ENCODE peak calls at places on chromosome 15, in eight cellular contexts. P is A549, A is heart left ventricle, G is testis, O is fibroblast of lung, H is foreskin fibroblast, Y is brain microvascular endothelial cell, L is choroid plexus epithelial cell. J is an unnamed sample.

GRCh38 chr15:33980159-33980558 is 11.9 kb downstream of the CHRM5 start:
- DNase-seq in P (no peak), A (no peak), G (no peak), O (no peak), H (no peak), Y (no peak), L (no peak), J (no peak)

GRCh38 chr15:86178845-86179244 is 99.2 kb downstream of the AGBL1 start:
- DNase-seq in P (no peak), A (no peak), G (no peak), O (no peak), H (no peak), Y (no peak), L (no peak), J (peak; percentile 14)

GRCh38 chr15:36422631-36423030 is 156.8 kb upstream of the CDIN1 start:
- DNase-seq in P (no peak), A (no peak), G (no peak), O (peak; percentile 5), H (no peak), Y (no peak), L (no peak), J (no peak)

GRCh38 chr15:56732135-56732880 is 1.0 kb downstream of the ZNF280D start:
- DNase-seq in P (peak; percentile 46), A (no peak), G (peak; percentile 32), O (peak; percentile 29), H (peak; percentile 19), Y (peak; percentile 44), L (peak; percentile 80), J (peak; percentile 77)

GRCh38 chr15:52609593-52609992 is 40.8 kb upstream of the ARPP19 start:
- DNase-seq in P (no peak), A (no peak), G (no peak), O (no peak), H (no peak), Y (no peak), L (no peak), J (no peak)

GRCh38 chr15:85691350-85692240 is 103.1 kb downstream of the KLHL25 start:
- DNase-seq in P (no peak), A (no peak), G (no peak), O (no peak), H (no peak), Y (no peak), L (no peak), J (no peak)

GRCh38 chr15:99315636-99316035 is 64.4 kb downstream of the LRRC28 start:
- DNase-seq in P (no peak), A (no peak), G (no peak), O (no peak), H (no peak), Y (no peak), L (no peak), J (no peak)

GRCh38 chr15:31377030-31377429 is 50.4 kb downstream of the KLF13 start:
- DNase-seq in P (no peak), A (no peak), G (no peak), O (no peak), H (no peak), Y (no peak), L (no peak), J (no peak)

GRCh38 chr15:74626752-74627692 is 11.4 kb downstream of the CLK3 start:
- DNase-seq in P (no peak), A (no peak), G (no peak), O (no peak), H (no peak), Y (no peak), L (no peak), J (no peak)

GRCh38 chr15:74620636-74621545 is 5.3 kb downstream of the CLK3 start:
- DNase-seq in P (peak; percentile 80), A (peak; percentile 55), G (peak; percentile 89), O (peak; percentile 72), H (peak; percentile 54), Y (peak; percentile 70), L (peak; percentile 79), J (peak; percentile 71)

GRCh38 chr15:37035349-37035748 is 65.0 kb downstream of the MEIS2 start:
- DNase-seq in P (no peak), A (no peak), G (no peak), O (peak; percentile 47), H (peak; percentile 79), Y (no peak), L (no peak), J (no peak)

GRCh38 chr15:26891448-26891881 is 24.6 kb downstream of the GABRA5 start:
- DNase-seq in P (peak; percentile 48), A (peak; percentile 28), G (peak; percentile 85), O (peak; percentile 73), H (peak; percentile 53), Y (peak; percentile 49), L (peak; percentile 82), J (peak; percentile 74)

GRCh38 chr15:45138814-45139765 is 9.3 kb downstream of the DUOX1 start:
- DNase-seq in P (no peak), A (no peak), G (no peak), O (no peak), H (no peak), Y (no peak), L (no peak), J (no peak)

GRCh38 chr15:56985871-56986270 is 67.4 kb downstream of the TCF12 start:
- DNase-seq in P (no peak), A (no peak), G (no peak), O (no peak), H (no peak), Y (no peak), L (no peak), J (no peak)

GRCh38 chr15:48825075-48825474 is 14.2 kb upstream of the CEP152 start:
- DNase-seq in P (no peak), A (no peak), G (no peak), O (no peak), H (no peak), Y (no peak), L (no peak), J (no peak)

GRCh38 chr15:61175024-61175423 is 54.1 kb downstream of the RORA start:
- DNase-seq in P (no peak), A (no peak), G (no peak), O (peak; percentile 19), H (no peak), Y (no peak), L (no peak), J (no peak)

GRCh38 chr15:97984157-97984556 is 23.7 kb downstream of the ARRDC4 start:
- DNase-seq in P (no peak), A (no peak), G (no peak), O (no peak), H (no peak), Y (no peak), L (no peak), J (no peak)

DNA sequence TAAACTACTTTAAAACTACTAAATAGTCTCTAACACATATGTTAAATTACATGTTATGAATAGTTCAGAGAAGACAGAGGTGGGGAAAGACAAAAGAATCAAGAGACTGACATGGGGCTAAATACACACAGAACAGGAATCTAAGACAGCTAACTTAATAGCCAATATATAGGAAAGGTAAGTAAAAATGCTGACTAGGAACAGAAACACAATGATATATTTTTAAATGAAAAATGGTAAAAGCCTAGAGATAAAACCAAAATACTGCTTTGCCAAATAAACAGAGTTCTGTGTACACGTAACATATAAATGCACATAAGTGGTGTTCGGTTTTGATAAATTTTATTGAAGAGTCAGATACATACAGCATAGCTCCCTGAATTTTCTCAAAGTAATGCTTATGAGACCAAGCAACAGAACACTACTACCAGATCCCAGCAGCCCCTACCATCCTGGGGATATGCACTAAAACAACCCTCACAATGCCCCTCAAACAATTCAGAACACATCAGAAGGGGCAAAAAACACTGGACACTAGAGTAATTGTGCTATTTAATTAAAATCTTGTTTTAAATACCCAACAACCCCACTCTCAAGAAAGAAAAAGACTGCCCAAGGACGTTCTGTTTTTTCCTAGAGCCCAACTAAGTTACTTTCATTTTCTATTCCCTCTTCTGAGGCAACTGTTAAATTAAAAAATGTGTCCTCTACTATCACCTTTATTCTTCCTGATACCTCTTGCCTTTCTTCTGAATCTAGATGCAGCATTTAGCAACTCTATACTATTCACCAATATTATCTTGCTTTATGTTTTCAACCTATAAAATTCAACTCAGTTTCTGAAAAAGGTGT is 121.1 kb downstream of the ADAM10 start:
- DNase-seq in P (no peak), A (no peak), G (no peak), O (peak; percentile 24), H (no peak), Y (no peak), L (peak; percentile 37), J (no peak)
- H3K4me3 ChIP-seq in P (peak overlapping the region; percentile 22), A (peak overlapping the region; percentile 49), G (no peak overlapping the region), O (peak overlapping the region; percentile 46), H (peak overlapping the region; percentile 54), Y (peak overlapping the region; percentile 3), L (peak overlapping the region; percentile 40), J (peak overlapping the region; percentile 46)

GRCh38 chr15:89664951-89665350 is 9.7 kb upstream of the KIF7 start:
- DNase-seq in P (no peak), A (no peak), G (no peak), O (no peak), H (peak; percentile 7), Y (no peak), L (no peak), J (no peak)
- H3K4me3 ChIP-seq in P (peak overlapping the region; percentile 50), A (peak overlapping the region; percentile 65), G (peak overlapping the region; percentile 54), O (no peak overlapping the region), H (peak overlapping the region; percentile 36), Y (peak overlapping the region; percentile 52), L (no peak overlapping the region), J (no peak overlapping the region)

DNA sequence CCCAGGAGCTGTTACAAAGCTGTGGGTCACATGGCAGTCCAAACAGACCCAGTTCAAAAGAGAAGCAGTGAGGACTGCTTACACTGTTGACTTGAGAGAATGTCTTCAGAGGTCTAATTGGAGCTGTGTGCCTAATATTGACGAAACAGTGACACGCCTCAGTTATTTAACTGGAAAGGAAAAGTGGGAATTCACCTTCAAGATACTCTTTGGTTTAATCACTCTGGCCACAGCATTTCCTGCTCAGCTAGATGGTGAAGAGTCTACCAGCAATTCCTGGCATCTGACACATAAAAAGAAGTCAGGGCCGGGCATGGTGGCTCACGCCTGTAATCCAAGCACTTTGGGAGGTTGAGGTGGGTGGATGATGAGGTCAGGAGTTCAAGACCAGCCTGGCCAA is 326.4 kb downstream of the SV2B start:
- DNase-seq in P (no peak), A (no peak), G (no peak), O (no peak), H (no peak), Y (no peak), L (no peak), J (no peak)
- H3K4me3 ChIP-seq in P (no peak overlapping the region), A (no peak overlapping the region), G (no peak overlapping the region), O (no peak overlapping the region), H (no peak overlapping the region), Y (no peak overlapping the region), L (no peak overlapping the region), J (no peak overlapping the region)

GRCh38 chr15:40684381-40684780 is 10.6 kb upstream of the RAD51 start:
- DNase-seq in P (no peak), A (no peak), G (no peak), O (no peak), H (no peak), Y (no peak), L (no peak), J (no peak)

GRCh38 chr15:40685376-40685775 is 9.6 kb upstream of the RAD51 start:
- DNase-seq in P (no peak), A (no peak), G (no peak), O (no peak), H (no peak), Y (no peak), L (no peak), J (no peak)

DNA sequence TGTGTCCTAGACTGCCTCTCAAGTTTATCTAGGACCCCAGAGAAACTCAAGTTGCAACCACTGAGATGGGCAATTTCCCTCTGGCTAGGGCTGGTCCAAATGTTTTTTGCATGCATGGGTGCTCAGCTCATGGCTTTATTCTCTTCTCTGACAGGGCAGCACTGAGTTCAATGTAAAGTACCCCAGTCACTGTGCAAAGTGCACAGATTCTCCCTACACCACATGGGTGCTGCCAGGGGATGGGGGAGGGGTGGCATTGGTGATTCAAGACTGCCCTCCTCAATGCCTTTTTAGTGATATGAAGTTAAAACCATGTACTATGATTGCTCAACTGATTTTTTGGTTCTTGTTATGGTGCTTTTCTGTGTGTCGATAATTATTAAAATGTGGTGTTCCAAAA is 14.8 kb upstream of the RAD51 start:
- DNase-seq in P (no peak), A (no peak), G (no peak), O (no peak), H (no peak), Y (no peak), L (no peak), J (no peak)
- H3K4me3 ChIP-seq in P (no peak overlapping the region), A (no peak overlapping the region), G (no peak overlapping the region), O (no peak overlapping the region), H (no peak overlapping the region), Y (no peak overlapping the region), L (no peak overlapping the region), J (no peak overlapping the region)